ENCODE peak calls at places on chromosomes 4 and X, in nine cellular contexts. L is upper lobe of right lung, Q is mucosa of descending colon, A is endodermal cell, S is foreskin fibroblast, Z is cardiac muscle cell, J is GM12864, F is RWPE2, T is fibroblast of the aortic adventitia. B is an unnamed sample.
A peak's percentile ranks its signal among the peaks of the same experiment; 100 is the strongest.

GRCh38 chr4:145299380-145300076 is 119.1 kb upstream of the OTUD4 start:
- DNase-seq in T (peak; percentile 46), J (peak; percentile 51), S (peak; percentile 92), A (no peak), F (peak; percentile 68), Q (no peak), Z (no peak), L (no peak), B (peak; percentile 42)

GRCh38 chrX:21374163-21374993 is at the start of gene CNKSR2:
- DNase-seq in J (no peak), F (no peak), A (peak; percentile 93), S (peak; percentile 25), Q (peak; percentile 43), T (peak; percentile 3), Z (peak; percentile 78), L (peak; percentile 76), B (peak; percentile 68)

GRCh38 chr4:105572296-105572695 is 19.9 kb downstream of the ARHGEF38 start:
- DNase-seq in F (no peak), T (no peak), L (no peak), J (no peak), S (no peak), Z (no peak), Q (no peak), A (no peak), B (no peak)

GRCh38 chrX:110286126-110286525 is 31.8 kb downstream of the AMMECR1 start:
- DNase-seq in T (peak; percentile 91), A (no peak), Z (no peak), S (peak; percentile 86), J (no peak), F (peak; percentile 36), L (no peak), Q (no peak), B (no peak)

GRCh38 chrX:153599192-153600031 is 473 bp upstream of the CCNQ start:
- DNase-seq in Q (peak; percentile 93), A (peak; percentile 90), Z (peak; percentile 88), J (peak; percentile 45), F (peak; percentile 80), S (peak; percentile 95), T (peak; percentile 79), L (peak; percentile 95), B (peak; percentile 94)

GRCh38 chr4:177047070-177047850 is 254.5 kb upstream of the VEGFC start:
- DNase-seq in J (peak; percentile 25), S (peak; percentile 93), T (peak; percentile 87), L (peak; percentile 67), Z (peak; percentile 80), F (peak; percentile 65), A (peak; percentile 88), Q (peak; percentile 48), B (peak; percentile 50)

GRCh38 chr4:173521474-173522159 is 8.4 kb downstream of the HAND2 start:
- DNase-seq in T (no peak), Z (peak; percentile 56), A (no peak), L (no peak), S (no peak), Q (no peak), J (no peak), F (no peak), B (no peak)

GRCh38 chr4:152961752-152962117 is 25.6 kb downstream of the FHDC1 start:
- DNase-seq in Z (no peak), A (no peak), Q (no peak), L (no peak), T (peak; percentile 74), F (no peak), S (no peak), J (no peak), B (no peak)

GRCh38 chr4:60619531-60620305 is 580.4 kb upstream of the ADGRL3 start:
- DNase-seq in F (no peak), T (peak; percentile 7), A (no peak), L (no peak), S (peak; percentile 35), Q (no peak), J (no peak), Z (no peak), B (no peak)

GRCh38 chrX:71103110-71103983 is 3.2 kb downstream of the CXorf65 start:
- DNase-seq in F (no peak), S (peak; percentile 9), L (no peak), A (peak; percentile 74), T (no peak), Z (peak; percentile 42), J (no peak), Q (peak; percentile 45), B (peak; percentile 54)

GRCh38 chr4:108540536-108540935 is 79.8 kb upstream of the RPL34 start:
- DNase-seq in L (no peak), A (no peak), S (no peak), Z (no peak), Q (no peak), J (no peak), F (no peak), T (no peak), B (no peak)

GRCh38 chr4:78057135-78057599 is at the start of gene FRAS1:
- DNase-seq in F (no peak), Q (peak; percentile 53), T (no peak), S (peak; percentile 79), Z (peak; percentile 82), J (no peak), A (peak; percentile 87), L (peak; percentile 68), B (peak; percentile 32)
- TF ChIP-seq CTCF in F (peak; percentile 4), Q (no peak), T (no peak), S (no peak), Z (no peak), J (no peak), A (peak; percentile 38), L (no peak), B (no peak)

GRCh38 chr4:151389316-151389715 is 19.7 kb upstream of the FHIP1A start:
- DNase-seq in Q (no peak), A (no peak), L (no peak), F (no peak), Z (no peak), S (peak; percentile 69), J (no peak), T (peak; percentile 61), B (no peak)
- TF ChIP-seq CTCF in Q (no peak), A (no peak), L (no peak), F (no peak), Z (no peak), S (no peak), J (no peak), T (no peak), B (no peak)

DNA sequence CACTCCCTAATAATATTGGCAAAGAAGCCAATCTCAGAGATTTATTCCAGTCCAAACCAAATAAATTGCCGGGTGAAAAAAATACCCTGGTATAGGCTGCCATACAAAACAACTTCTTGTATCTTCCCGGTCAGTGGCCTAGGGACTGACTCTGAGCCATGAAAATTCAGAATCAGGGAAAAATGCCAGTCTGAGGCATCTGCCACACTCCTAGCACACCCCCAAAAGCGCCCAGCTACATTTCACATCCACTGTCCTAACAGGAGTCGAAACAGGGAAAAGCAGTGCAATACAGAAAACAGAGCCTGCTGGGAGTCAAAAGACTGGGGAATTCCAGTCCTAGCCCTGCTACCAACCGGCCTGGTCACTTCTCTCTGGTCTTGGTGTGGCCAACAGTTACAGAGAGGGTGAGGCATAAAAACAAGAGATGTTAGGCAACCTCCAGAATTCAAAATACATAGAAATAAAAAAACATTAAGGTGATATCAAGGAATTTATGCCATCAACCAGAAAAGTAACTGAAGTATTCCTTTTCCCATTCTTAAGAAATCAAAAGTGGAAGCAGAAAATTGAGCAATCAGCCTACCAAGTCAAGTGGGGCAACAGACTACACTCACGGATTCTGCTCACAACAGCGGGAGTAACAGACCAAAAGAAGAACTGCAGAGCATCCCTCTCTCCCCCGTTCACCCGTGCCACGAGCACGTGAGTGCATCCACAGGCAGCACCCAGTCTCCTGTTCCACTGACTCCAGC is 29.5 kb downstream of the AFAP1 start:
- DNase-seq in A (no peak), J (no peak), T (peak; percentile 86), L (no peak), Q (no peak), F (no peak), S (peak; percentile 64), Z (no peak), B (no peak)
- TF ChIP-seq CTCF in A (no peak), J (no peak), T (no peak), L (no peak), Q (no peak), F (no peak), S (no peak), Z (no peak), B (no peak)

GRCh38 chr4:52979821-52980590 is 117.9 kb downstream of the RASL11B start:
- DNase-seq in L (no peak), F (no peak), J (no peak), T (no peak), Q (no peak), A (no peak), S (no peak), Z (no peak), B (no peak)
- TF ChIP-seq CTCF in L (no peak), F (no peak), J (no peak), T (no peak), Q (no peak), A (no peak), S (no peak), Z (no peak), B (no peak)